ENCODE peak calls at places on chromosomes 13 and 19, in nine cellular contexts. E is OCI-LY7, R is uterus, V is ovary, L is aorta, J is hepatocyte, B is mammary epithelial cell, N is colonic mucosa, Z is suprapubic skin. C is an unnamed sample.

GRCh38 chr19:5154129-5154798 is 185.4 kb downstream of the KDM4B start:
- DNase-seq in R (peak; percentile 26), J (peak; percentile 58), B (no peak), V (no peak), E (peak; percentile 49), Z (no peak), L (no peak), N (peak; percentile 49), C (no peak)

GRCh38 chr13:39825886-39826285 is 170.4 kb downstream of the COG6 start:
- DNase-seq in N (no peak), J (no peak), V (no peak), L (no peak), E (no peak), R (no peak), B (no peak), Z (no peak), C (no peak)

GRCh38 chr13:98422046-98422445 is 154.9 kb downstream of the STK24 start:
- DNase-seq in V (no peak), J (no peak), B (no peak), R (no peak), E (no peak), L (no peak), N (no peak), Z (no peak), C (no peak)

GRCh38 chr13:72293206-72293605 is 426.2 kb upstream of the DACH1 start:
- DNase-seq in J (no peak), Z (no peak), V (no peak), N (no peak), B (peak; percentile 38), E (no peak), R (no peak), L (no peak), C (no peak)

GRCh38 chr13:41137241-41137640 is 4.6 kb upstream of the KBTBD6 start:
- DNase-seq in E (no peak), N (no peak), B (peak; percentile 99), J (no peak), R (no peak), V (no peak), Z (no peak), L (no peak), C (no peak)

GRCh38 chr19:14432817-14433453 is at the start of gene PKN1:
- DNase-seq in V (peak; percentile 53), E (peak; percentile 85), J (peak; percentile 84), R (peak; percentile 48), B (no peak), N (peak; percentile 52), Z (no peak), L (no peak), C (peak; percentile 34)

GRCh38 chr19:37813340-37813739 is 34.0 kb upstream of the ZNF573 start:
- DNase-seq in J (no peak), B (no peak), L (no peak), Z (no peak), R (no peak), E (no peak), V (no peak), N (no peak), C (no peak)

GRCh38 chr13:27487776-27488175 is 37.4 kb upstream of the MTIF3 start:
- DNase-seq in V (no peak), E (no peak), R (no peak), N (no peak), J (no peak), B (no peak), Z (no peak), L (no peak), C (no peak)

GRCh38 chr13:38590796-38591507 is 95.9 kb upstream of the FREM2 start:
- DNase-seq in L (no peak), E (no peak), B (peak; percentile 25), Z (no peak), R (no peak), J (no peak), V (no peak), N (no peak), C (no peak)

GRCh38 chr19:18196511-18196845 is 3.5 kb downstream of the MPV17L2 start:
- DNase-seq in L (no peak), N (no peak), E (no peak), Z (no peak), V (no peak), R (no peak), J (no peak), B (no peak), C (no peak)
- H3K27ac ChIP-seq in L (no peak overlapping the region), N (no peak overlapping the region), E (no peak overlapping the region), Z (no peak overlapping the region), V (no peak overlapping the region), R (no peak overlapping the region), J (no peak overlapping the region), B (no peak overlapping the region), C (no peak overlapping the region)

GRCh38 chr13:114263590-114263989 is 17.8 kb upstream of the UPF3A start:
- DNase-seq in V (no peak), B (no peak), N (no peak), Z (no peak), R (no peak), J (no peak), E (peak; percentile 48), L (no peak), C (peak; percentile 11)
- H3K36me3 ChIP-seq in V (no peaks in the 10 kb centered on the region), B (peaks cover 30% of the 10 kb centered on the region), N (peaks cover 9% of the 10 kb centered on the region), Z (peaks cover 98% of the 10 kb centered on the region), R (no peaks in the 10 kb centered on the region), J (no peaks in the 10 kb centered on the region), E (peaks cover 90% of the 10 kb centered on the region), L (peaks cover 19% of the 10 kb centered on the region), C (peaks cover 33% of the 10 kb centered on the region)

DNA sequence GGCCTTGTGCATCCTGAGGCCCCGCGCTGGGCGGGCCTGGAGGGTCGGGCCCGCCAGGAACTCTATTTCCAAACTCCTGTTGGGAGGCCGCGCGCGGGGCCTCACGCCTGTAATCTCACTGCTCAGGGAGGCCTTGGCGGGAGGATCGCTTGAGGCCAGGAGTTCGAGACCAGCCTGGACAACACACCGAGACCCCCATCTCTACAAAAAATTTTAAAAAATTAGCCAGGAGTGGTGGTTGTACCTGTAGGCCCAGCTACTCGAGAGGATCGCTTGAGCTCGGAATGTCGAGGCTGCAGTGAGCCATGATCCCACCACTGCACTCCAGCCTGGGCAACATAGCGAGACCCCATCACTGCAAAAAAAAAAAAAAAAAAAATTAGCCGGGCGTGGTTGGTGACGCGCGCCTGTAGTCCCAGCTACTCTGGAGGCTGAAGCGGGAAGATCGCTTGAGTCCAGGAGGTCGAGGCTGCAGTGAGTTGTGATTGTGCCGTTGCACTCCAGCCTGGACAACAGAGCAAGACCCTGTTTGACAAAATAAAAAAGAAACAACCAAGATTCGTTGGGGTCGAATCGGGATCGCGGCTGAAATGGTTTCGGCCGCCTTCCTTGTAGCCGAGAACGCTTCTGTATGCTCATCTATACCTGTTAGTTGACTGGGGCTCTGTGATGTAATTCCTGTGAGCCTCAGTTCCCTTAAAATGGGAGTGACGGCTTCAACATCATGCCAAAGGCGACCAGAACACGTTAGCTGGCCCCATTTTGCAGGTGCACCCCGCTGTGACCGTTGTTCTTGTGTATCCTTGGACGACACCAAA is 636 bp downstream of the SF3A2 start:
- DNase-seq in E (peak; percentile 41), B (no peak), V (no peak), J (no peak), L (no peak), R (no peak), Z (no peak), N (no peak), C (no peak)
- H3K4me1 ChIP-seq in E (peaks cover 67% of the 10 kb centered on the region), B (peaks cover 44% of the 10 kb centered on the region), V (peaks cover 26% of the 10 kb centered on the region), J (peaks cover 55% of the 10 kb centered on the region), L (peaks cover 5% of the 10 kb centered on the region), R (peaks cover 13% of the 10 kb centered on the region), Z (peaks cover 81% of the 10 kb centered on the region), N (peaks cover 32% of the 10 kb centered on the region), C (peaks cover 59% of the 10 kb centered on the region)

DNA sequence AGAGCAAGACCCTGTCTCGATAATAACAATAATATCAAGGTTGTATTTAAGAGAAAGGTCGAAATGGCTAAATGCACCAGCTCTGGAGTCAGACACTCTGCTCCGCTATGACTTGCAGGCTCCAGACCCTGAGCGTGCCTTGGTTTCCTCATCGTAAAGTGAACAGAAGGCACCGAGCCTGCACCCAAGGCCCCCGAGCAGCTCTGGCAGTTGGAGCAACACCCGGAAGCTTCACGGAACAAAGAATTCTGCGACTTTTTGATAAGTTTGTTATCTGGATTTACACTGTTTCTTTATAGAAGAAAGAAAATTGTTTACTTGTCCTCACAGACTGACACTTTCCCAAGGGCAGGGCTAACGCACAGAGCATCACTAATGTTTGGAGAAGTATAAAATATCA is 4.4 kb downstream of the GRTP1 start:
- DNase-seq in Z (no peak), J (no peak), E (no peak), V (no peak), R (no peak), L (no peak), B (no peak), N (no peak), C (no peak)
- H3K27ac ChIP-seq in Z (no peak overlapping the region), J (peak overlapping the region; percentile 49), E (no peak overlapping the region), V (no peak overlapping the region), R (no peak overlapping the region), L (no peak overlapping the region), B (no peak overlapping the region), N (no peak overlapping the region), C (no peak overlapping the region)

GRCh38 chr19:45320997-45321775 is 1.5 kb downstream of the CKM start:
- DNase-seq in R (no peak), J (no peak), E (no peak), B (peak; percentile 40), L (no peak), N (no peak), Z (no peak), V (no peak), C (no peak)

GRCh38 chr19:45322744-45323281 is at the start of gene CKM:
- DNase-seq in E (no peak), J (no peak), V (no peak), R (no peak), L (no peak), Z (no peak), B (no peak), N (no peak), C (no peak)

GRCh38 chr19:45323671-45324081 is 1.0 kb upstream of the CKM start:
- DNase-seq in L (no peak), B (no peak), N (no peak), E (no peak), R (no peak), V (no peak), J (peak; percentile 51), Z (no peak), C (no peak)

GRCh38 chr19:45322311-45322710 is 364 bp downstream of the CKM start:
- DNase-seq in E (no peak), J (no peak), B (no peak), V (no peak), R (no peak), L (no peak), N (no peak), Z (no peak), C (no peak)

DNA sequence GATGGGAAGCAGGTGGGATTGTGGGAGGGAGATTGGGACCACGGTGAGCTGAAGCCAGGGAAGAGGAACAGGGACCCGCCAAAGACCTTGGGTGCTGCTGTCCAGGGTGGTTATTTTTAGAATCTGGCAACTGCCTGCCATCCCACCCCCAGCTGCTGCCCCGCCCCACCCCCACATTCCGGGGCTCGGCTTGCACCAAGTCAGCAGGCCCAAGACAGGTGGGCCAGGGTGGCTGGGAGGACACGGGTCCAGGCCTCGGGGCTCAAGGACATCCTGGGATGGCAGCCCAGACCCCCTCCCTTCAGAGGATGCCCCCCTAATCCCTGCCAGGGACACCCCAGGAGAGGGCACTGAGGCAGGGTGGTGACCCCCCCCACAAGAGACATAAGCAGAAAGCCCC is 827 bp downstream of the CKM start:
- DNase-seq in N (no peak), L (no peak), E (no peak), B (no peak), Z (no peak), R (no peak), J (no peak), V (no peak), C (no peak)
- H3K36me3 ChIP-seq in N (no peaks in the 10 kb centered on the region), L (no peaks in the 10 kb centered on the region), E (no peaks in the 10 kb centered on the region), B (no peaks in the 10 kb centered on the region), Z (no peaks in the 10 kb centered on the region), R (no peaks in the 10 kb centered on the region), J (no peaks in the 10 kb centered on the region), V (no peaks in the 10 kb centered on the region), C (no peaks in the 10 kb centered on the region)

C was measured in effector memory CD4-positive, alpha-beta T cell.